ENCODE peak calls at places on chromosomes 2 and 18, in seven cellular contexts. X is progenitor cell of endocrine pancreas, Q is WERI-Rb-1, H is neural progenitor cell, V is endothelial cell, D is lower lobe of right lung, M is GM20000. F is an unnamed sample.

GRCh38 chr18:55073116-55073515 is 113.9 kb upstream of the CCDC68 start:
- DNase-seq in D (no peak), X (no peak), H (no peak), M (no peak), V (no peak), Q (no peak), F (no peak)

GRCh38 chr2:85768713-85769112 is 14.9 kb downstream of the ATOH8 start:
- DNase-seq in H (peak; percentile 28), D (no peak), Q (no peak), V (no peak), M (no peak), X (no peak), F (no peak)

GRCh38 chr2:239441261-239441701 is 40.5 kb upstream of the HDAC4 start:
- DNase-seq in D (no peak), Q (no peak), H (peak; percentile 22), V (no peak), M (no peak), X (no peak), F (no peak)

GRCh38 chr2:217848351-217848957 is 154.3 kb downstream of the TNS1 start:
- DNase-seq in M (no peak), D (no peak), H (no peak), V (no peak), X (no peak), Q (no peak), F (no peak)

GRCh38 chr18:23650963-23651927 is 11.5 kb downstream of the ANKRD29 start:
- DNase-seq in V (no peak), D (no peak), M (no peak), Q (no peak), H (no peak), X (no peak), F (no peak)

GRCh38 chr2:240655931-240656886 is 26.5 kb downstream of the AQP12B start:
- DNase-seq in X (no peak), D (no peak), H (no peak), Q (no peak), V (no peak), M (peak; percentile 79), F (no peak)

GRCh38 chr2:152418688-152419087 is 83.7 kb downstream of the FMNL2 start:
- DNase-seq in V (no peak), D (no peak), M (no peak), Q (no peak), X (no peak), H (no peak), F (no peak)

GRCh38 chr2:161983896-161984295 is 90.1 kb downstream of the DPP4 start:
- DNase-seq in H (no peak), M (no peak), V (no peak), X (no peak), Q (no peak), D (no peak), F (no peak)

GRCh38 chr2:130824492-130825061 is 12.1 kb upstream of the ARHGEF4 start:
- DNase-seq in M (peak; percentile 89), H (no peak), D (no peak), Q (no peak), V (no peak), X (no peak), F (no peak)

GRCh38 chr2:97870396-97870843 is 125.3 kb downstream of the TMEM131 start:
- DNase-seq in H (no peak), Q (no peak), M (peak; percentile 69), V (no peak), D (no peak), X (no peak), F (no peak)

GRCh38 chr2:150679456-150680120 is 192.1 kb upstream of the RND3 start:
- DNase-seq in M (no peak), D (no peak), X (no peak), Q (no peak), V (no peak), H (no peak), F (no peak)

GRCh38 chr2:216222650-216223352 is 113.7 kb downstream of the XRCC5 start:
- DNase-seq in V (no peak), D (no peak), M (peak; percentile 46), Q (peak; percentile 30), X (no peak), H (peak; percentile 16), F (no peak)

GRCh38 chr2:216793386-216793785 is 66.5 kb downstream of the TNP1 start:
- DNase-seq in V (no peak), D (no peak), M (no peak), X (no peak), Q (no peak), H (no peak), F (no peak)

GRCh38 chr2:239904496-239904895 is 120.6 kb downstream of the NDUFA10 start:
- DNase-seq in D (no peak), H (no peak), Q (no peak), V (no peak), M (no peak), X (no peak), F (no peak)

GRCh38 chr2:206442854-206443734 is at the start of gene ADAM23:
- DNase-seq in M (peak; percentile 76), X (peak; percentile 26), H (peak; percentile 92), V (peak; percentile 63), Q (peak; percentile 89), D (no peak), F (peak; percentile 75)

GRCh38 chr2:96608459-96609455 is 29.4 kb downstream of the KANSL3 start:
- DNase-seq in H (no peak), M (peak; percentile 22), X (no peak), Q (no peak), D (no peak), V (no peak), F (no peak)

GRCh38 chr2:186751790-186752189 is 57.9 kb downstream of the FAM171B start:
- DNase-seq in H (no peak), Q (no peak), D (no peak), X (no peak), V (no peak), M (no peak), F (no peak)

GRCh38 chr2:134582547-134582899 is 136.3 kb downstream of the TMEM163 start:
- DNase-seq in V (no peak), H (no peak), D (no peak), Q (no peak), M (no peak), X (no peak), F (no peak)

GRCh38 chr2:16623046-16623445 is 42.6 kb downstream of the CYRIA start:
- DNase-seq in Q (no peak), D (no peak), V (no peak), X (no peak), H (no peak), M (no peak), F (no peak)

GRCh38 chr2:232203936-232204335 is 174.6 kb upstream of the ALPP start:
- DNase-seq in Q (no peak), H (no peak), M (no peak), V (no peak), X (no peak), D (no peak), F (no peak)

DNA sequence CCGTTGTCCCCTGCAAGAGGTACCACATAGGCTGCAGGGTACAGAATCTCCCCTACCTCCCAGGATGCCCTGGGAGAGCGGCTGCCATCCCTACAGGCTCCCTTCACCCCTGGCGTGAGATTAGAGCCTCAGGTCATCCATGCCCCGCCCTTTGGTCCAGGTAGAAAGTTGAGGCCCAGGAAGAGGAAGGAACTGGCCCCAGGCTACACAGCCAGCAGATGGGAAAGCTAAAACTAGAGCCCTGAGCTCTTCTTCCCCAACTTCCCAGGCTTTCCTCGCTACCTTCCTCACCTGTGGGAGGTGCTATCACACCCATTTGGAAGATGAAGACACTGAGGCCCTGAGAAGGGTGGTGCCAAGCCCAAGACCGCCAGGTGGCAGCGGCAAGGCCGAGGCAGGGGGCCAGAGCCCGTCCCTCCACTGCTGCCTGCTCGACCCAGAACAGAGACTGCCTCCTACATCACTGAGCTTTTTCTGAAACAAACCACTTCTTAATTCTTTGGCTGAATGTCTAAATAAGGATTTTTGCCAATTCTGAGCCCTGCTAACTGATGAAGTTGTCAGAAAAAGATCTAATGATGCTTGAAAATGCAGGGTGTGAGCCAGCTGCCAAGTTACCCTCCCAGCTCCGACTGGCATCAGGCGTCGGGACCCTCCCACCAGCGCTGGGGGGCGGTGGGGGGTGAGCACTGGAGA is 25.7 kb downstream of the CIB4 start:
- DNase-seq in D (peak; percentile 32), Q (no peak), X (peak; percentile 5), M (no peak), H (no peak), V (no peak), F (no peak)
- TF ChIP-seq CTCF in D (no peak), Q (peak; percentile 42), X (no peak), M (no peak), H (peak; percentile 27), V (no peak), F (no peak)

GRCh38 chr2:39466311-39466710 is 29.2 kb upstream of the MAP4K3 start:
- DNase-seq in M (no peak), X (no peak), H (no peak), D (no peak), Q (no peak), V (no peak), F (no peak)
- TF ChIP-seq CTCF in M (no peak), X (no peak), H (no peak), D (no peak), Q (no peak), V (no peak), F (no peak)

GRCh38 chr2:31696068-31696467 is 115.3 kb upstream of the SRD5A2 start:
- DNase-seq in M (no peak), H (no peak), Q (no peak), V (no peak), D (no peak), X (no peak), F (no peak)

GRCh38 chr2:31693882-31694281 is 113.1 kb upstream of the SRD5A2 start:
- DNase-seq in X (no peak), D (no peak), M (no peak), H (peak; percentile 12), Q (no peak), V (no peak), F (no peak)

DNA sequence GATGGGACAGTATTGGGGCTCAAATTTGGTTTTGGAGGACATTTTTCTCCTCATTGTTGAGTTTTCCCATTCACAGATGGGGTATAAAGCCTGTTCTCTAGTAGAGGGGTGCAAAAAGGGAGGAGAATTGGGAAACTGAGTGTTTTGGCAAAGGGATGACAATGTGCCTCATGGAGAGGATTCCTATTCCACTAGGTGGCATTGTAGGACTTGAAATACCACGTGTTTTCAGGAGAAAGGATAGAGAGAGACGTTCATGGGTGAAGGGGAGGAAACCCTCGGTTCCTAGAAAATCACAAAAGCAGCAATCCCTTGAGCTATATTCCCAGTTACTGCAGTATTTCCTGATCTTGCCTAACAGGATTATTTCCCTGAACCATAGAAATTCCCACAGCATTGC is 113.7 kb upstream of the SRD5A2 start:
- DNase-seq in V (no peak), Q (no peak), M (no peak), H (peak; percentile 5), D (no peak), X (no peak), F (no peak)
- TF ChIP-seq CTCF in V (no peak), Q (peak; percentile 40), M (no peak), H (peak; percentile 9), D (no peak), X (no peak), F (peak; percentile 7)

GRCh38 chr2:28663359-28663758 is 88.3 kb upstream of the PPP1CB start:
- DNase-seq in V (no peak), X (no peak), H (no peak), D (no peak), Q (no peak), M (no peak), F (no peak)
- TF ChIP-seq CTCF in V (no peak), X (peak; percentile 11), H (no peak), D (peak; percentile 8), Q (no peak), M (no peak), F (no peak)

GRCh38 chr2:208062113-208062512 is 36.8 kb upstream of the PLEKHM3 start:
- DNase-seq in D (no peak), Q (peak; percentile 23), H (peak; percentile 85), V (peak; percentile 35), M (no peak), X (no peak), F (no peak)
- TF ChIP-seq CTCF in D (peak; percentile 21), Q (peak; percentile 47), H (peak; percentile 76), V (peak; percentile 33), M (no peak), X (peak; percentile 47), F (peak; percentile 50)

F was measured in D721Med.